ENCODE peak calls at places on chromosomes 4 and X, in four cellular contexts. F, X, S and D are unnamed samples. For H3K9me3, the result is how much of the 10 kb centered on the place peaks cover.

GRCh38 chrX:72381439-72382198 is 75.9 kb upstream of the CITED1 start:
- DNase-seq in F (no peak), X (no peak), S (no peak), D (no peak)

GRCh38 chrX:10519278-10519677 is 101.1 kb downstream of the MID1 start:
- DNase-seq in F (no peak), X (no peak), S (no peak), D (no peak)

GRCh38 chr4:172838108-172838507 is 330.5 kb upstream of the GALNT7 start:
- DNase-seq in F (no peak), X (no peak), S (no peak), D (no peak)

GRCh38 chr4:2069161-2069971 is 10.2 kb downstream of the NAT8L start:
- DNase-seq in F (no peak), X (no peak), S (no peak), D (no peak)

GRCh38 chr4:3013839-3014350 is 50.5 kb downstream of the GRK4 start:
- DNase-seq in F (no peak), X (no peak), S (no peak), D (no peak)

GRCh38 chr4:125021189-125021588 is 293.6 kb upstream of the FAT4 start:
- DNase-seq in F (no peak), X (no peak), S (peak), D (no peak)

GRCh38 chr4:37440519-37440900 is 196.0 kb downstream of the NWD2 start:
- DNase-seq in F (no peak), X (no peak), S (peak), D (no peak)

GRCh38 chr4:158161561-158162354 is 11.1 kb downstream of the GASK1B start:
- DNase-seq in F (no peak), X (peak), S (peak), D (no peak)

GRCh38 chr4:76974150-76974549 is 24.6 kb downstream of the SEPTIN11 start:
- DNase-seq in F (no peak), X (no peak), S (no peak), D (no peak)

GRCh38 chrX:51336584-51336983 is 4.0 kb downstream of the NUDT10 start:
- DNase-seq in F (no peak), X (peak), S (peak), D (no peak)

GRCh38 chr4:182939680-182940079 is 22.5 kb upstream of the DCTD start:
- DNase-seq in F (no peak), X (no peak), S (no peak), D (no peak)

GRCh38 chr4:127686656-127687055 is 43.5 kb upstream of the SLC25A31 start:
- DNase-seq in F (no peak), X (no peak), S (peak), D (no peak)

GRCh38 chr4:23022032-23022431 is 329.3 kb downstream of the GBA3 start:
- DNase-seq in F (no peak), X (no peak), S (peak), D (no peak)

GRCh38 chr4:37687666-37688065 is 1.5 kb upstream of the RELL1 start:
- DNase-seq in F (no peak), X (no peak), S (no peak), D (no peak)

GRCh38 chr4:38144029-38144428 is 183.8 kb downstream of the PTTG2 start:
- DNase-seq in F (no peak), X (no peak), S (no peak), D (no peak)

GRCh38 chrX:10741496-10742048 is 121.2 kb upstream of the MID1 start:
- DNase-seq in F (no peak), X (no peak), S (peak), D (no peak)

GRCh38 chrX:11367609-11368430 is 74.6 kb downstream of the AMELX start:
- DNase-seq in F (no peak), X (no peak), S (peak), D (no peak)

GRCh38 chr4:184041156-184041555 is 136.0 kb downstream of the STOX2 start:
- DNase-seq in F (no peak), X (no peak), S (no peak), D (no peak)

GRCh38 chrX:29728639-29729038 is 486.7 kb upstream of the MAGEB2 start:
- DNase-seq in F (no peak), X (no peak), S (no peak), D (no peak)

GRCh38 chr4:129583868-129584267 is 487.9 kb downstream of the C4orf33 start:
- DNase-seq in F (no peak), X (no peak), S (no peak), D (no peak)

GRCh38 chr4:137664055-137664405 is 131.7 kb upstream of the PCDH18 start:
- DNase-seq in F (no peak), X (no peak), S (peak), D (no peak)

GRCh38 chr4:109574443-109574850 is 14.4 kb downstream of the MCUB start:
- DNase-seq in F (no peak), X (no peak), S (peak), D (no peak)

GRCh38 chr4:73387552-73387951 is 16.5 kb upstream of the ALB start:
- DNase-seq in F (no peak), X (no peak), S (no peak), D (no peak)
- H3K9me3 ChIP-seq in F (under half), X (under half), S (under half), D (under half)

GRCh38 chr4:175215657-175216056 is 297.5 kb downstream of the ADAM29 start:
- DNase-seq in F (no peak), X (no peak), S (no peak), D (no peak)
- H3K9me3 ChIP-seq in F (under half), X (under half), S (under half), D (under half)

GRCh38 chr4:74545488-74545887 is 100.6 kb downstream of the AREG start:
- DNase-seq in F (no peak), X (no peak), S (peak), D (no peak)

GRCh38 chr4:74546020-74546419 is 101.1 kb downstream of the AREG start:
- DNase-seq in F (no peak), X (no peak), S (no peak), D (no peak)

GRCh38 chr4:74548561-74548960 is 103.6 kb downstream of the AREG start:
- DNase-seq in F (no peak), X (no peak), S (no peak), D (no peak)

GRCh38 chr4:74547042-74547441 is 102.1 kb downstream of the AREG start:
- DNase-seq in F (no peak), X (no peak), S (peak), D (no peak)

GRCh38 chr4:74549936-74550335 is 105.0 kb downstream of the AREG start:
- DNase-seq in F (no peak), X (no peak), S (peak), D (no peak)
- H3K9me3 ChIP-seq in F (under half), X (under half), S (under half), D (under half)

DNA sequence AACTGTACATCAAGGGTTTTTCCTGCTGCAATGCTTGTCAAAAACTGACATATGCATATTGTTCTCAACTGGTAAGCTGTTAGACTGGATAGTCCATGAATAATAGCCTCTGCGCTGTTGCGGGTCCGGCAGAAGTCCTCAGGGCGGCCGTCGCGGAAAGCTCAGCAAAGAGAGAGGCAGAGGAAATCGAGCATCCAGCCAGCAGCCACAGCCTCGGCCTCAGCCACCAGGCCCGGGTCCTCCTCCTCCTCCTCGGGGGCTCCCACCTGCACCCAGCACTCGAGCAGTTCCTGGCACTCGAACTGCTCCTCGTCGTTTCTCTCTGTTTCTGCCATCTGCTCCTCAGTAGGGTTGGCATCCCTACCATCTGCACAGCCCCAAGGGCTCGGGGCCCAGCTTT is 53.7 kb downstream of the UPRT start:
- DNase-seq in F (no peak), X (no peak), S (no peak), D (no peak)
- H3K9me3 ChIP-seq in F (under half), X (under half), S (under half), D (under half)